ENCODE peak calls at places on chromosome 13, in nine cellular contexts. O, N, W, P, X, Z, Q, M and K are unnamed samples.

GRCh38 chr13:41675306-41675705 is 218.0 kb downstream of the RGCC start:
- DNase-seq in Q (no peak), P (peak; percentile 75), W (no peak), X (no peak), N (no peak), O (no peak), Z (no peak), M (no peak), K (no peak)

GRCh38 chr13:61908906-61909305 is 493.3 kb upstream of the PCDH20 start:
- DNase-seq in N (no peak), Z (no peak), M (no peak), W (no peak), O (no peak), Q (no peak), X (no peak), P (no peak), K (no peak)

GRCh38 chr13:110149036-110149435 is 157.9 kb downstream of the COL4A1 start:
- DNase-seq in W (no peak), O (no peak), M (no peak), Q (no peak), X (no peak), N (no peak), P (no peak), Z (no peak), K (no peak)

GRCh38 chr13:27820524-27821482 is 28.5 kb downstream of the GSX1 start:
- DNase-seq in Q (no peak), W (no peak), M (no peak), N (no peak), Z (peak; percentile 20), X (no peak), P (no peak), O (no peak), K (no peak)

GRCh38 chr13:41354416-41354815 is 43.3 kb downstream of the NAA16 start:
- DNase-seq in X (no peak), M (no peak), P (no peak), N (no peak), W (no peak), O (no peak), Z (no peak), Q (no peak), K (no peak)

GRCh38 chr13:73141292-73141771 is 82.5 kb downstream of the KLF5 start:
- DNase-seq in Q (peak; percentile 11), P (no peak), M (peak; percentile 29), N (no peak), O (no peak), W (no peak), X (peak; percentile 16), Z (no peak), K (no peak)

GRCh38 chr13:90362718-90363117 is 984.8 kb upstream of the MIR17HG start:
- DNase-seq in N (no peak), P (peak; percentile 1), Z (no peak), W (no peak), M (no peak), Q (peak; percentile 1), O (no peak), X (no peak), K (no peak)

GRCh38 chr13:30529085-30529815 is 63.5 kb upstream of the HMGB1 start:
- DNase-seq in Z (no peak), Q (no peak), N (no peak), O (no peak), X (no peak), M (no peak), P (no peak), W (no peak), K (no peak)

GRCh38 chr13:94917814-94918213 is 205.5 kb upstream of the SOX21 start:
- DNase-seq in Z (no peak), M (no peak), X (peak; percentile 73), O (no peak), N (no peak), P (peak; percentile 0), Q (peak; percentile 3), W (no peak), K (no peak)

GRCh38 chr13:38951525-38952313 is 38.9 kb downstream of the STOML3 start:
- DNase-seq in Q (no peak), O (peak; percentile 29), P (no peak), N (no peak), W (no peak), Z (no peak), M (peak; percentile 72), X (no peak), K (no peak)

GRCh38 chr13:45362939-45363338 is 22.0 kb upstream of the TPT1 start:
- DNase-seq in O (no peak), M (no peak), Q (no peak), N (no peak), X (no peak), W (no peak), Z (no peak), P (no peak), K (no peak)
- TF ChIP-seq CTCF in O (no peak), M (no peak), Q (peak; percentile 23), N (no peak), X (no peak), W (no peak), Z (peak; percentile 2), P (no peak), K (no peak)

GRCh38 chr13:24272452-24273161 is 36.8 kb upstream of the C1QTNF9 start:
- DNase-seq in O (peak; percentile 51), M (no peak), X (no peak), P (no peak), N (no peak), W (peak; percentile 44), Z (no peak), Q (no peak), K (no peak)

GRCh38 chr13:24269803-24270202 is 39.6 kb upstream of the C1QTNF9 start:
- DNase-seq in X (no peak), Q (no peak), N (no peak), Z (peak; percentile 5), P (peak; percentile 7), M (no peak), W (no peak), O (no peak), K (no peak)

GRCh38 chr13:24271611-24272451 is 37.5 kb upstream of the C1QTNF9 start:
- DNase-seq in Z (peak; percentile 47), O (peak; percentile 90), Q (peak; percentile 78), P (peak; percentile 77), N (peak; percentile 67), M (peak; percentile 70), X (no peak), W (peak; percentile 85), K (peak; percentile 93)

GRCh38 chr13:24271231-24271610 is 38.2 kb upstream of the C1QTNF9 start:
- DNase-seq in O (no peak), N (no peak), M (no peak), Q (no peak), X (no peak), W (no peak), Z (no peak), P (no peak), K (no peak)

GRCh38 chr13:24270639-24271131 is 38.7 kb upstream of the C1QTNF9 start:
- DNase-seq in N (peak; percentile 66), X (peak; percentile 42), O (peak; percentile 87), Q (peak; percentile 49), M (peak; percentile 61), W (peak; percentile 55), Z (peak; percentile 28), P (peak; percentile 48), K (peak; percentile 89)
- TF ChIP-seq CTCF in N (no peak), X (no peak), O (peak; percentile 68), Q (peak; percentile 16), M (peak; percentile 50), W (peak; percentile 89), Z (no peak), P (peak; percentile 6), K (peak; percentile 68)

DNA sequence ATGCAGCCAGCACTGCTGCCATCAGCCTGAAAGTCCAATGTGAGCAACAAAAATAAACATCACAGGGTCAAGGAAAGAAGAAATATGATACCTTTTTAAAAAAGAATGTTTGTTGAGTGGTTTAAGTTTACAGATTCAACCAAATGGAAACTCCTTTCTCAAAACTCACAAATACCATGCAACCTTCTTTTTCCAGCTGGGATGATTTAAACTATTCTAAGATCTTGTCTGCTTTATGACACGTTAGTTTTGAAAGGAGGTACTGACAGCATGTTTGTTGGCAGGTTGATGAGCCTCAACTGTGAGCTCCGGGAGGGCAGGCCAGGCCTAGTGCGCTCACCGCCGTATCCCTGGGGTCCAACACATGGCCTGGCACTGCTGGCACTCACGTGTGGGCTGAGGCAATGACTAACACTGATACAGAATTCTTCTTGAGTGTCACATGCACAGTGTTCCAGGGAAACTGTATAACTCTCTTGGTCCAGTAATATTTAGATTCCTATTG is 46.7 kb downstream of the LATS2 start:
- DNase-seq in P (peak; percentile 84), M (no peak), X (no peak), W (peak; percentile 51), N (no peak), Z (no peak), Q (peak; percentile 69), O (peak; percentile 76), K (peak; percentile 79)
- TF ChIP-seq CTCF in P (no peak), M (no peak), X (no peak), W (no peak), N (no peak), Z (no peak), Q (no peak), O (no peak), K (no peak)

GRCh38 chr13:52452470-52452869 is 2.0 kb upstream of the VPS36 start:
- DNase-seq in M (no peak), P (no peak), Z (no peak), O (no peak), N (no peak), W (no peak), Q (no peak), X (no peak), K (no peak)

GRCh38 chr13:52450793-52451116 is 321 bp upstream of the VPS36 start:
- DNase-seq in O (no peak), P (no peak), Z (no peak), N (no peak), X (no peak), Q (no peak), W (no peak), M (no peak), K (no peak)

GRCh38 chr13:52447815-52448552 is 2.5 kb downstream of the VPS36 start:
- DNase-seq in X (no peak), N (no peak), W (no peak), Z (peak; percentile 24), Q (no peak), O (no peak), P (no peak), M (no peak), K (no peak)

GRCh38 chr13:52449323-52450011 is 967 bp downstream of the VPS36 start:
- DNase-seq in Q (no peak), P (no peak), X (no peak), W (no peak), O (no peak), N (no peak), Z (peak; percentile 20), M (no peak), K (no peak)

DNA sequence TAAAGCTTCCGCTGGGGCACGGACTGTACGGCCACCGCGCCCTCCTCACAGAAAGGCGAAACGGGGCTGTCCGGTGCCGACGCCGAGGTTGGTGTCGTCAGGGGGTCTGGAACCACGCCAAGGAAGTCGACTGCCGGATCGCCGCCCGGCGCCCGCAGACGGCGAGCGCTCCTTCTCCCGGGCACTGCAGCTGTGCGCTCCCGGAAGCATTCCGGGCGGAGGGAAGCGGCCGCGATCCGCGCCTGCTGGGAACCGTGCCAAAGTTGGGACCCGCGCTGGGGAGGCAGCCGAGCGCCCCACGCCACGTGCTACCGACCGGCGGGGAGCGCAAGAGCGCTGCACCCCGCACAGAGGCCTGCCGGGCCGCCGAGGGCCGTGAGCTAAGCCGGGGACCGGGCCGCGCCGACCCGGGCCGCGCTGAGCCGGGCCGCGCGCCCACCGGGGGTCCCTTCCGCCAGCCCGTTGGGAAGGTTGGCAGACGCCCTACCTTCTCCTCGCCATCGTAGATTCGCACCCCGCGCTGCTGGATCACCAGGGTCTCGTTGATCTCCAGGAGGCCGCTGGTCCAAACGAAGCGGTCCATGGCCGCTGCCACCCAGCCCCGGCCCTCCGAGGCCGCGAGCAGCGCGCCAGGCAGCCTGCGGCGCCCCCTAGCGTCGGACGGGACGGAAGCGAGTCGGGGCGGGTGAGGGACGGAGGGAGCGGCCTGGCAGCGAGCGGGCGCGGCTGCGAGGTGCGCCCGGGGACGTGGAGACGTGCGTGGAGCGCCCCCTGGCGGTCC is at the start of gene VPS36:
- DNase-seq in Q (peak; percentile 86), W (peak; percentile 94), X (peak; percentile 99), P (peak; percentile 91), Z (peak; percentile 94), M (peak; percentile 98), N (peak; percentile 97), O (peak; percentile 97), K (peak; percentile 98)
- TF ChIP-seq CTCF in Q (peak; percentile 77), W (peak; percentile 99), X (peak; percentile 98), P (peak; percentile 76), Z (peak; percentile 85), M (peak; percentile 100), N (peak; percentile 98), O (peak; percentile 100), K (peak; percentile 90)